ENCODE peak calls at places on chromosome 16, in five cellular contexts. P, N, T, Y and E are unnamed samples.

GRCh38 chr16:64453643-64454042 is 668.2 kb downstream of the CDH11 start:
- DNase-seq in P (no peak), Y (no peak), T (no peak), N (no peak), E (no peak)

GRCh38 chr16:63230383-63230782 is 1194.1 kb upstream of the CDH8 start:
- DNase-seq in T (no peak), P (no peak), N (no peak), Y (no peak), E (no peak)

GRCh38 chr16:78748471-78748929 is 649.0 kb downstream of the WWOX start:
- DNase-seq in N (no peak), Y (no peak), P (no peak), T (no peak), E (no peak)

GRCh38 chr16:26195225-26195624 is 503.5 kb downstream of the HS3ST4 start:
- DNase-seq in Y (no peak), N (no peak), T (no peak), P (no peak), E (no peak)

GRCh38 chr16:84791501-84791900 is 28.3 kb upstream of the CRISPLD2 start:
- DNase-seq in T (no peak), P (no peak), Y (no peak), N (no peak), E (no peak)

GRCh38 chr16:67661864-67662652 is 1.3 kb downstream of the PARD6A start:
- DNase-seq in T (no peak), P (peak; percentile 77), N (no peak), Y (no peak), E (no peak)

GRCh38 chr16:13864689-13865088 is 55.3 kb upstream of the ERCC4 start:
- DNase-seq in Y (no peak), T (no peak), P (no peak), N (no peak), E (no peak)

GRCh38 chr16:70685938-70686375 is at the start of gene MTSS2:
- DNase-seq in T (peak; percentile 35), Y (peak; percentile 95), N (peak; percentile 89), P (peak; percentile 96), E (peak; percentile 62)

GRCh38 chr16:50272111-50272571 is 5.8 kb downstream of the ADCY7 start:
- DNase-seq in N (no peak), Y (peak; percentile 39), P (peak; percentile 57), T (no peak), E (no peak)

GRCh38 chr16:66203476-66203875 is 163.0 kb upstream of the CDH5 start:
- DNase-seq in N (no peak), Y (no peak), P (no peak), T (no peak), E (no peak)

DNA sequence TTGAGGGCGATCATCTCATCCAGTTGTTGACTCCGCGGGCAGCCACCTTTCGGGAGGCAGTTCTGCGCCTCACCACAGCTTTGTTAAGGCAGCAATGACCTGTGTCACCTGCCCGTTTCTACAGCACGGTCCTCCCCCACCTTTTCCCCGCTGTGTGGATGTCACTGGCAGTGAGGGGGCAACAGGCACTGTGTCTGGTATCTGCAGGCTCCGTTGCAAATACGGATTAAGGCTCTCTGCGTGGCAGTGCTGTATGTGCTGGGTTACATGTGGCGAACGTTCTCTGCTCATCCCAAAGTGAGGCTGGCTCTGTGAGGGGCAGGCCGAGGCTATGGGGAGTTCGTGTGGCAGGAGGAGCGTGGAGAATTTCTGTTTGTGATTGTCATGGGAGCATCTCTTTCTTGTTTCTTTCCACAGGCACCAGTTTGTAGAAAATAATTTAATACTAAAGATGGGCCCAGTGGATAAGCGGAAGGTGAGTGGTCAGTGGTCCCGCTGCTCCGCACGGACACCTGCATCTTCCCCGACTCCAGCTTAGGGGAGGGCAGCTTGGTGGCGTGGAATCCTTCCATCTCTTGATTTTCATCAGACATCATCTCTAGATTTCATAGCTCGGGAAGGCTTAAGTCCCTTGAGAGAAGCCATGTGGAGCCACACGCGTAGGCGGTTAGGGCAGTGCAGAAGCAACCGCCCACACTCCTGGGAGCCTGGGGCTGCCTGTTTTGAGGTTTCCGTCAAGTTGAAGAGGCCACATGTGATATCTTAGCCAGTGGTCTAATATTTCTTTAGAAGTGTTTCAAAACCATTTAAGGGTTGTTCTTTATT is 57.8 kb downstream of the PDPK1 start:
- DNase-seq in P (peak; percentile 46), Y (no peak), N (no peak), T (no peak), E (no peak)
- H3K9ac ChIP-seq in P (no peak overlapping the region), Y (no peak overlapping the region), N (no peak overlapping the region), T (no peak overlapping the region), E (no peak overlapping the region)

GRCh38 chr16:27894441-27894840 is 169.1 kb downstream of the GSG1L start:
- DNase-seq in P (no peak), T (no peak), Y (no peak), N (no peak), E (no peak)
- H3K9ac ChIP-seq in P (no peak overlapping the region), T (no peak overlapping the region), Y (no peak overlapping the region), N (no peak overlapping the region), E (no peak overlapping the region)

GRCh38 chr16:88842806-88843205 is 13.9 kb downstream of the GALNS start:
- DNase-seq in P (no peak), T (no peak), Y (no peak), N (no peak), E (no peak)

GRCh38 chr16:88842308-88842756 is 14.4 kb downstream of the GALNS start:
- DNase-seq in Y (no peak), P (no peak), N (no peak), T (no peak), E (no peak)

GRCh38 chr16:88843256-88843655 is 13.5 kb downstream of the GALNS start:
- DNase-seq in N (no peak), T (no peak), Y (no peak), P (no peak), E (no peak)

GRCh38 chr16:88840589-88841215 is 16.0 kb downstream of the GALNS start:
- DNase-seq in Y (no peak), N (no peak), T (no peak), P (no peak), E (no peak)

DNA sequence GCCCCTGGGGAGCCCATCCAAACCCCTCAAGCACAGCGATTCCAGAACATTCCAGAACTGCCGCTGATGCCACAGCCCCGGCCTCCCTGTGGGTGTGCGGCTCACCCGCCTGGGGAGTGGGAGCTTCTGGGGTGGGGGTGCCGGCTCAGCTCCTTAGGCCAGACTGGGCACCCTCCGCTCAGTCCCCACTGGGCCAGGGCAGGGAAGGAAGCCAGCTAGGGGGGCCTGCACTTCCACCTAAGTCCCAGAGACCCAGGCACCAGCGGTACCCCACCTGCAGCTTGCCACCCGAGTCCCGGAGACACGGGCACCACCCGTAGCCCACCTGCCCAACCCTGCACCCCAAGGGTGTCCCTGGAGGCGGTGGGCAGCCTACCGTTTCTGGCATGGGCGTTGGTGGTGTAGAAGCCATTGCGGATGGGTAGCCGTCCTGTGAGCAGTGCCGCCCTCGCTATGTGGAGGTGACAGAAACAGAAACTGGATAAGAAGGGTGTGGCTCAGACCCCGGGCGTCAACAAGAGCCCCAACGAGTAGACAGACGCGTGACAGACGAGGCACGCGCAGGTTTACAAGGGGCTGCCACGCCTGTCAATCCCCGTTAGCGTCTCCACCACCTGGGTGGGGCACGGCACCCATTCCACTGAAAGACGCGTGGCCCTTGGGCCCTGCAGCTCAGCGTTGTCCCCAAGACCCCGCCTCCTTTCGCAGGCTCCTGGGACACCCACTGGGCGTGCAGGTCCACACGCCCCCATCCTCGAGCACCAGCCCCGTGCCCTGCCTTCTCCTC is 15.0 kb downstream of the GALNS start:
- DNase-seq in T (no peak), P (no peak), N (no peak), Y (no peak), E (no peak)
- H3K9ac ChIP-seq in T (no peak overlapping the region), P (no peak overlapping the region), N (no peak overlapping the region), Y (no peak overlapping the region), E (no peak overlapping the region)

DNA sequence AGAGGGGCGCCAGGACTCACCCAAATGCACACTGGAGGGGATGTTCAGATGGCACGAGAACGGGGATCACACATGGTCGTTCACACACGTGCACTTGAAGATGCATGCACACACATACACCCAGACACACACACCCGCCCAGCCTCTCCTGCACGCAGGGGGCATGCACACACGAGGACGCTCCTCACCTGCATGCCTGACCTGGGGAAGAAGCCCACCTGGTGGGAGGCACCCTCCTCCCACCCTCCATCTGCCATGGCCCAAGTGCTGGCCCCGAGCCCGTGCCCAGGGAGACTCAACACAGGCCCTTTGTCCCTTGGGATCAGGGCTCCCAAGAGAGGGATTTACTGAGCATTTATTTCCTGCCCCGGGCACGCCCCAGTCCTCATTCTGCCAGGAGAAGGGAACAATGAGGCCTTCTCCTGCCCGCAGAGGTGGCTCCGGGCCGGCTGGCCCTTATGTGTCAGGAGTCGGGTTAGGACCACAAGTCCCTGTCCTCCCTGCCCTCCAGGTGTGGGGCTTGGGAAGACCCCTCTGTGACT is 2.2 kb upstream of the PRSS21 start:
- DNase-seq in N (no peak), P (no peak), Y (no peak), T (no peak), E (no peak)
- H3K9ac ChIP-seq in N (no peak overlapping the region), P (no peak overlapping the region), Y (no peak overlapping the region), T (no peak overlapping the region), E (peak overlapping the region; percentile 36)

DNA sequence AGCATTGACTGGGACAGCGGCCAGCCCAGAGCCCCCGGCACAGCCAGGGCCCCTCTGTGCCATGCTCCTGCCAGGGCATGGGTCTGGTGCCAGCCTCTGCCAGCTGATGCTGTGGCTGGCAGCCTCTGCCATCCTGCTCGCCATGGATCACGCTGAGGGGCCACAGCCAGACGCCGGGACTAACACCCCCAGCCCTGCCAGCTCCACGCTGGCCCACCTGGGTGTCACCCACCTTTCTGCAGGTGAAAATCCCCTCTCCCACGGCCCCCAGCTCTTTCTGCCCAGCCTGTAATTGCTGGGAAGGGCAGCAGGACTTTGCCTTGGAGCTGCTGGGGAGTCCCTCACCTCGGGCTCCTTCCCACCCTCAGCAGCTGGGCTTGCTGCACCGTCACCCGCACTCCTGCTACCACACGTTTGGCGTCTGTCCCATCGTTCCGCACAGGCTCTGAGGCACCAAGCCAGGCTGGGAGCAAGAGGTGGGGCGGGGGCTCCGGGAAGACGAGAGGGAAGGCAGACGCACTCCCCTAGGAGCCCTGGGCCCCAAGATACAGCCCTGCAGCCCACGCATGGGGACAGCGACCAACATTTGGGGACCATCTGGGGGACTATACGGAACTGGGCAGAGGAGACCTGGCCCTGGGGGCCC is 42.0 kb upstream of the ACSF3 start:
- DNase-seq in Y (no peak), N (no peak), T (no peak), P (peak; percentile 67), E (no peak)
- H3K9ac ChIP-seq in Y (no peak overlapping the region), N (no peak overlapping the region), T (peak overlapping the region; percentile 73), P (no peak overlapping the region), E (no peak overlapping the region)

DNA sequence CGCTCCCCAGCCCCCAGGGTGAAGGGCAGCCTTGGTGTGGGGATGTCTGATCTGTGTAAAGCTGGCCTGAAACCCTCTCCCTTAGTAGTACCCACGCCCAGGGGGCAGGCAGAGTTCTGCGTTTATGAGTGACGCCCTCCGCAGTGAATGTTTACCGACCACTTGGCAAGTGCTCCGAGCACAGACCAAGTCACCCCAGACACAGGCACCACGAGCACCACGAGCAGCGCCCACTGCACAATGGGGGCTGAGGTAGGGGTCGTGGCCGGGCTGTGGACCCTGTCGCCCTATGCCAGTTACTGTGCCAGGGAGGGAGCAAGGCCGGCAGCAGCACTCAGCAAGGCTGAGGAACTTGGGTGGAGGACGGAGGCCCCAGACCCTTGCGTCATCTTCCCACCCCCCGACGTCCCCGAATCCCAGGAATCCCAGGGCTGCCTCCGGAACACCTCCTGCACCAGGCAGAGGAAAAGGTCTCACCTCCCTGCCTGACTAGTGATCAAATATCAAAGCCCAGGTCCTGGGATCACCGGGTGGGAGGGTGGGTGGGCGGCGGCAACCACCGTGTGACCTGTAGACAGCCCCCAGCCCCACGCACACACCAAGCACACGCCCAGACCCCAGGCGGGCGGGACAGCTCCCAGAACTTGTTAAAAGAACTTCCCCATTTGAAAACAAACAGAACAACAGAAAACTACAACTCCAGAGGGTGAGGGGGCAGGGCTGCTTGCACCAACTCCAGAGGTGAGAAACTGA is 5.3 kb downstream of the VASN start:
- DNase-seq in Y (no peak), N (no peak), P (no peak), T (no peak), E (no peak)
- H3K9ac ChIP-seq in Y (peak overlapping the region; percentile 99), N (no peak overlapping the region), P (peak overlapping the region; percentile 44), T (no peak overlapping the region), E (peak overlapping the region; percentile 72)